ENCODE peak calls at places on chromosomes 13 and 19, in four cellular contexts. V, Y, I and T are unnamed samples.

GRCh38 chr19:41877490-41877876 is 404 bp downstream of the CD79A start:
- DNase-seq in V (no peak), I (no peak), Y (no peak), T (no peak)

GRCh38 chr13:35840991-35841604 is 290.1 kb downstream of the DCLK1 start:
- DNase-seq in Y (no peak), V (no peak), I (no peak), T (no peak)

GRCh38 chr13:95391325-95391724 is 90.1 kb upstream of the ABCC4 start:
- DNase-seq in Y (no peak), I (no peak), V (no peak), T (no peak)

GRCh38 chr13:100485265-100485664 is 103.3 kb downstream of the GGACT start:
- DNase-seq in I (no peak), V (no peak), Y (no peak), T (no peak)

GRCh38 chr13:30143671-30144400 is 163.5 kb downstream of the KATNAL1 start:
- DNase-seq in V (no peak), Y (no peak), I (no peak), T (no peak)

GRCh38 chr13:58119351-58119750 is 487.8 kb downstream of the PCDH17 start:
- DNase-seq in V (no peak), Y (no peak), I (no peak), T (no peak)

GRCh38 chr19:19647037-19647835 is 3.8 kb upstream of the GMIP start:
- DNase-seq in V (no peak), I (peak), Y (no peak), T (no peak)

GRCh38 chr13:35787937-35788336 is 311.4 kb upstream of the MAB21L1 start:
- DNase-seq in Y (no peak), V (no peak), I (no peak), T (no peak)

GRCh38 chr13:51048166-51048461 is 63.0 kb downstream of the C13orf42 start:
- DNase-seq in I (no peak), Y (no peak), V (no peak), T (no peak)

GRCh38 chr13:30745917-30746686 is 10.8 kb downstream of the ALOX5AP start:
- DNase-seq in V (no peak), Y (no peak), I (no peak), T (no peak)

GRCh38 chr13:52665325-52665724 is 12.7 kb downstream of the SUGT1 start:
- DNase-seq in Y (peak), I (no peak), V (no peak), T (no peak)

GRCh38 chr19:604355-604754 is 14.7 kb downstream of the HCN2 start:
- DNase-seq in Y (peak), I (peak), V (no peak), T (no peak)

GRCh38 chr13:112693831-112694497 is 4.1 kb downstream of the ATP11A start:
- DNase-seq in Y (no peak), I (peak), V (no peak), T (no peak)

GRCh38 chr19:38556521-38557174 is 61.1 kb downstream of the MAP4K1 start:
- DNase-seq in Y (no peak), V (no peak), I (no peak), T (no peak)

GRCh38 chr13:64909184-64909583 is 2321.0 kb downstream of the PCDH9 start:
- DNase-seq in V (no peak), I (no peak), Y (no peak), T (no peak)

GRCh38 chr19:4575267-4575793 is 15.8 kb upstream of the SEMA6B start:
- DNase-seq in Y (no peak), I (no peak), V (no peak), T (no peak)

GRCh38 chr13:36758345-36758744 is 60.7 kb upstream of the RFXAP start:
- DNase-seq in I (no peak), V (no peak), Y (no peak), T (no peak)

GRCh38 chr19:35236638-35237400 is 8.3 kb upstream of the FAM187B start:
- DNase-seq in V (no peak), I (no peak), Y (no peak), T (peak)
- TF ChIP-seq CTCF in V (no peak), I (no peak), Y (no peak), T (no peak)

GRCh38 chr19:48445606-48446481 is at the start of gene GRWD1:
- DNase-seq in Y (peak), I (peak), V (peak), T (peak)
- TF ChIP-seq CTCF in Y (no peak), I (no peak), V (no peak), T (no peak)

GRCh38 chr19:50720921-50721291 is 1.3 kb upstream of the SHANK1 start:
- DNase-seq in Y (no peak), V (no peak), I (no peak), T (no peak)
- TF ChIP-seq CTCF in Y (no peak), V (no peak), I (no peak), T (no peak)

DNA sequence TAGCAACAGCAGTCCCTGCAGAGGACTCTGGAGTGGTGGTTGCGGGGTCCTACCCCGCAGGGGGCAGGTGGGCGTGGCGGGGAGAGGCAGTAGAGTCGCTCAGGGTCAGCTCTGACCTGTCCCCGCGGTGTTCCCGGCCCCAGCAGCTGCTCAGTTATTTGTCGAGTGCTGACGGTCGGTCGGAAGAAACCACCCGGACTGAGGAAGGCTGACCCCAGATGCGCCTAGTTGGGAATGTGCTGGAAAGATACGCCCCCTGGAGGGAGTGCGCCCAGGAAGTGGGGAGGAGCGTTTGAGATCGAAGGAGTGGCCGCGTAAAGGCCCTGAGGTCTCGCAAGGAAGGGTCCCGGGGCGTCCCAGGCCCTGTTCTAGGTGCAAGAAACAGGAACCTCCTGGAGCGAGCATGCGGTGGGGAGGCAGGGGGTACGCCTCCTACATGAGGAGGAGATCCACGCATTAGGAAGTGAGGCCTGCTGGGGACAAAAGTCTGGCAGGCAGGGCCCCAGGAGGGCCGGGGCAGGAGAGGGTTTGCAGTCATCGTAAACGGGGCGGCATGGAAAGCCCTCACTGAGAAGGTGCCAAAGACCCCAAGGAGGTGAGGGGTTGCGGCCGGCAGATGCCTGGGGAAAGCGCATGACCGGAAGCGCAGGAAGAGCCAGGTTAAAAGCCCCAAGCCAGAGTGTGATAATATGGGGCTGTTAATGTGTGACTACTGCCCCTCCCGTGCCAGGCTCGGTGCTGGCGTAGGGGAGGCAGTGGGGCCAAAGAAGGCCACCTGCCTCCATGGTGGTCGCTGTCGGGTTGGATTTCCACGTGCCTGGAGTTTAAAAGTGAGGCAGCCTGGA is 9.1 kb downstream of the CCDC8 start:
- DNase-seq in V (no peak), I (peak), Y (no peak), T (no peak)
- TF ChIP-seq CTCF in V (no peak), I (no peak), Y (no peak), T (no peak)